ENCODE peak calls at places on chromosomes 16 and 17, in five cellular contexts. Z is K562, U is left lung, J is IMR-90, M is fibroblast of lung. E is an unnamed sample. For H3K4me1, the result is how much of the 10 kb centered on the place peaks cover.

GRCh38 chr16:53713403-53714013 is 9.6 kb downstream of the FTO start:
- DNase-seq in Z (no peak), U (no peak), J (no peak), M (no peak), E (no peak)

GRCh38 chr17:40089085-40089895 is 11.1 kb downstream of the NR1D1 start:
- DNase-seq in Z (no peak), U (no peak), J (no peak), M (no peak), E (no peak)

GRCh38 chr17:45223541-45224528 is 2.1 kb downstream of the FMNL1 start:
- DNase-seq in Z (no peak), U (no peak), J (no peak), M (no peak), E (no peak)

GRCh38 chr17:81494984-81495383 is 17.6 kb downstream of the ACTG1 start:
- DNase-seq in Z (peak), U (no peak), J (no peak), M (no peak), E (peak)

GRCh38 chr17:8153550-8153956 is 1.3 kb upstream of the PER1 start:
- DNase-seq in Z (no peak), U (peak), J (peak), M (peak), E (peak)

GRCh38 chr16:55949518-55949917 is 74.3 kb upstream of the CES5A start:
- DNase-seq in Z (no peak), U (no peak), J (peak), M (peak), E (no peak)

GRCh38 chr16:86241681-86242080 is 268.6 kb upstream of the FOXF1 start:
- DNase-seq in Z (no peak), U (no peak), J (no peak), M (no peak), E (no peak)

GRCh38 chr16:81861503-81861902 is 82.4 kb downstream of the PLCG2 start:
- DNase-seq in Z (no peak), U (no peak), J (no peak), M (no peak), E (no peak)

GRCh38 chr17:78708510-78708973 is 73.5 kb downstream of the CYTH1 start:
- DNase-seq in Z (peak), U (peak), J (peak), M (peak), E (peak)

GRCh38 chr16:85025781-85026653 is 1.6 kb upstream of the KIAA0513 start:
- DNase-seq in Z (no peak), U (no peak), J (no peak), M (no peak), E (no peak)

GRCh38 chr16:11072420-11073153 is 128.2 kb downstream of the CLEC16A start:
- DNase-seq in Z (no peak), U (no peak), J (no peak), M (peak), E (no peak)

GRCh38 chr17:5821057-5821456 is 236.7 kb upstream of the NLRP1 start:
- DNase-seq in Z (no peak), U (no peak), J (peak), M (peak), E (no peak)

GRCh38 chr16:27356794-27357193 is 43.0 kb downstream of the IL4R start:
- DNase-seq in Z (no peak), U (no peak), J (no peak), M (no peak), E (no peak)

GRCh38 chr17:76720211-76720610 is 6.2 kb downstream of the JMJD6 start:
- DNase-seq in Z (no peak), U (no peak), J (no peak), M (no peak), E (no peak)

GRCh38 chr17:9900744-9901143 is 4.3 kb downstream of the RCVRN start:
- DNase-seq in Z (no peak), U (no peak), J (peak), M (peak), E (no peak)

GRCh38 chr17:2996938-2997670 is 66.3 kb downstream of the OR1D5 start:
- DNase-seq in Z (no peak), U (no peak), J (no peak), M (no peak), E (no peak)

GRCh38 chr17:56815711-56816110 is 18.0 kb downstream of the C17orf67 start:
- DNase-seq in Z (no peak), U (no peak), J (peak), M (peak), E (no peak)

GRCh38 chr17:83041305-83041704 is 38.1 kb upstream of the METRNL start:
- DNase-seq in Z (no peak), U (no peak), J (peak), M (peak), E (no peak)

GRCh38 chr17:81398170-81398854 is 3.1 kb downstream of the BAHCC1 start:
- DNase-seq in Z (no peak), U (no peak), J (peak), M (peak), E (peak)

GRCh38 chr17:64357191-64357981 is 33.3 kb downstream of the PECAM1 start:
- DNase-seq in Z (no peak), U (peak), J (peak), M (peak), E (no peak)

GRCh38 chr17:7856081-7856791 is 1.1 kb downstream of the NAA38 start:
- DNase-seq in Z (no peak), U (peak), J (no peak), M (peak), E (no peak)

GRCh38 chr17:64641499-64641898 is 20.6 kb downstream of the SMURF2 start:
- DNase-seq in Z (peak), U (no peak), J (peak), M (peak), E (peak)

GRCh38 chr17:81381632-81382577 is 13.4 kb upstream of the BAHCC1 start:
- DNase-seq in Z (no peak), U (no peak), J (no peak), M (no peak), E (no peak)

GRCh38 chr16:3824121-3824795 is 56.3 kb downstream of the CREBBP start:
- DNase-seq in Z (no peak), U (no peak), J (no peak), M (no peak), E (no peak)

GRCh38 chr17:17990282-17990681 is 17.6 kb downstream of the DRC3 start:
- DNase-seq in Z (no peak), U (no peak), J (no peak), M (peak), E (no peak)

GRCh38 chr16:77062878-77063566 is 128.0 kb upstream of the MON1B start:
- DNase-seq in Z (no peak), U (no peak), J (no peak), M (no peak), E (no peak)

GRCh38 chr16:49516382-49517036 is 142.9 kb downstream of the C16orf78 start:
- DNase-seq in Z (no peak), U (no peak), J (no peak), M (no peak), E (no peak)

GRCh38 chr16:77882359-77882758 is 94.0 kb downstream of the VAT1L start:
- DNase-seq in Z (no peak), U (no peak), J (peak), M (peak), E (no peak)

GRCh38 chr16:77637939-77638338 is 84.4 kb upstream of the NUDT7 start:
- DNase-seq in Z (no peak), U (no peak), J (no peak), M (peak), E (no peak)

GRCh38 chr17:27419156-27419555 is 37.1 kb upstream of the KSR1 start:
- DNase-seq in Z (no peak), U (peak), J (no peak), M (no peak), E (no peak)

GRCh38 chr16:84933774-84934571 is 77.4 kb downstream of the ZDHHC7 start:
- DNase-seq in Z (peak), U (no peak), J (peak), M (peak), E (peak)

DNA sequence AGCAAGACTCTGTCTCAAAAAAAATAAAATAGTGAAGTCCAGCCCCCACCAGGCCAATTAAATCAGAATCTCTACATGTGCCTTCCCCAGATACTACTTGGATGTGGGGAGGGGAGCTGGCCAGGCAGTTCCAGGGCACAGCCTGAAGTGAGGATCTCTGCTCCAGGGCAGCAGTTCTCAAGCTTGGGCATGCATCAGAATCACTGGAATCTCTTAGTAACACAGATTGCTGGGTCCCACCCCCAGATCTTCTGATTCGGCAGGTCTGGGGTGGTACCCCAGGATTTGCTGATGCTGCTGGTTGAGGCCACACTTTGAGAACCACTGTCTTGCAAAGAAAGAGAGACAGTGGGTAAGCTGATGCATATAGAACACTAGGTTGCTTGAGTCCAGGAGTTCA is 8.3 kb upstream of the CDH5 start:
- DNase-seq in Z (no peak), U (no peak), J (no peak), M (no peak), E (no peak)
- H3K27ac ChIP-seq in Z (no peak), U (no peak), J (no peak), M (no peak), E (no peak)

GRCh38 chr16:29736112-29736511 is 9.7 kb downstream of the C16orf54 start:
- DNase-seq in Z (peak), U (no peak), J (no peak), M (no peak), E (no peak)
- TF ChIP-seq CTCF in Z (peak), U (no peak), J (peak), M (no peak), E (no peak)

GRCh38 chr16:88622125-88622524 is 16.2 kb upstream of the IL17C start:
- DNase-seq in Z (no peak), U (no peak), J (no peak), M (no peak), E (no peak)

GRCh38 chr16:88624977-88625576 is 13.3 kb upstream of the IL17C start:
- DNase-seq in Z (no peak), U (no peak), J (no peak), M (no peak), E (no peak)

GRCh38 chr16:88624481-88624880 is 13.9 kb upstream of the IL17C start:
- DNase-seq in Z (no peak), U (no peak), J (no peak), M (no peak), E (no peak)

GRCh38 chr16:88623858-88624257 is 14.5 kb upstream of the IL17C start:
- DNase-seq in Z (no peak), U (no peak), J (no peak), M (no peak), E (no peak)

DNA sequence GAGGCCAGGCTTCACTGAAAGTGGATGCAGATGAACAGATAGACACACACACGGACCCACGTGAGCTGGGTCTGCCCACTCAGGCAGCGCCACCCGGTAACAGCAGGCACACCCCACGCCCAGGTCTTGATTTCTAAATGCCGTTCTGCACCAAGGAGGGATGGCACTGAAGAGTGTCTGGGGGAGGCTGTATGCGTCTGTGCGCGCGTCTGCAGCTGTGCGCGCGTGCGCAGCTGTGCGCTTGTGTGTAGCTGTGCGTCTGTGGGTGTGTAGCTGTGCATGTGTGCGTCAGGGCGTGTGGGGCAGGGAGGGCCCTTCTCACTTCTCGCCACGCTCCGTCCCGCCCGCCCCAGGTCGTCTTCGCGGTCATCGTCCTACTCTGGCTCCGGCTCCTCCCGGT is 15.5 kb upstream of the IL17C start:
- DNase-seq in Z (no peak), U (no peak), J (no peak), M (no peak), E (no peak)
- H3K4me1 ChIP-seq in Z (under half), U (under half), J (under half), M (under half), E (under half)

DNA sequence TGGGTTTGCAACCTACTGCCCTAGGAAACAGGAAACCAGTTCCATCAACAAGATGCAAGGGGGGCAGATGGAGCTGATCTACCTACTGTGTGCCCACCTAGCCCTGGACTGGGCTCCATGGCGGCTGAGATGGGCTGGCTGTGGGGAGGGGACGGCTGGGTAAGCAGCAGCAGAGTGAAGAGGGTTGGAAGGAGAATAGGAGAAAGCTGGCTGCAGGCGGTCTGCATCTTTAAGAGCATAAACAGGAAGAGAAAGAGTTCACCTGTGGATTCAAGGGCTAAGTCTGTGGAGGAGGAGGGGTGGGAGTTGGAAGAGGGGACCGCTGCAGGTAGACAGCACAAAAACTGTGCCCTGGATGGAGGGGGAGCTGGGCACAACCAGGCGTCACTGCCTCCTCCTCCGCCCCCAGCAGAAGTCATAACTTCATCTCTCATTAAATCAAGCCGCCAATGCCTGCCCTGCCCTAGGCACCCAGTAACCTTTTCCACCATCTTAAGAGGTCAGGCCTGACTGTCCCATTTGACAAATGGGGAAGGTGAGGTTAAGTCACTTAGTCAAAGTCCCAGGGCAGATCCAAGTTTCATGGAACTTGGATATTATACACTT is 694 bp downstream of the SLC13A2 start:
- DNase-seq in Z (no peak), U (no peak), J (no peak), M (no peak), E (no peak)
- H3K27ac ChIP-seq in Z (no peak), U (no peak), J (no peak), M (no peak), E (no peak)

E was measured in thyroid gland.